ENCODE peak calls at places on chromosomes 5 and 9, in four cellular contexts. J is HEK293T, S is astrocyte of the spinal cord, X is SW480. T is an unnamed sample.

GRCh38 chr9:125146247-125146646 is 2.9 kb upstream of the SCAI start:
- DNase-seq in J (no peak), S (peak; percentile 79), X (no peak), T (no peak)

GRCh38 chr9:72855890-72856523 is 96.8 kb downstream of the ALDH1A1 start:
- DNase-seq in J (no peak), S (no peak), X (no peak), T (no peak)

GRCh38 chr9:109560470-109561132 is 62.5 kb upstream of the PTPN3 start:
- DNase-seq in J (peak; percentile 51), S (no peak), X (no peak), T (no peak)

GRCh38 chr9:1726993-1727759 is 288.0 kb upstream of the SMARCA2 start:
- DNase-seq in J (peak; percentile 6), S (no peak), X (peak; percentile 10), T (no peak)

GRCh38 chr9:101707708-101708107 is 30.7 kb downstream of the GRIN3A start:
- DNase-seq in J (no peak), S (peak; percentile 1), X (no peak), T (no peak)

GRCh38 chr9:109317311-109317978 is 3.4 kb downstream of the EPB41L4B start:
- DNase-seq in J (no peak), S (no peak), X (no peak), T (peak; percentile 54)

GRCh38 chr5:141692919-141693848 is 11.2 kb upstream of the ARAP3 start:
- DNase-seq in J (no peak), S (peak; percentile 24), X (peak; percentile 84), T (peak; percentile 21)

GRCh38 chr5:10629661-10630060 is 65.8 kb downstream of the ANKRD33B start:
- DNase-seq in J (no peak), S (no peak), X (no peak), T (no peak)

GRCh38 chr9:87119328-87119881 is 172.1 kb upstream of the GAS1 start:
- DNase-seq in J (no peak), S (peak; percentile 83), X (no peak), T (no peak)

GRCh38 chr5:124907098-124907644 is 160.7 kb upstream of the ZNF608 start:
- DNase-seq in J (no peak), S (no peak), X (no peak), T (no peak)

GRCh38 chr9:13023498-13023897 is 248.7 kb downstream of the LURAP1L start:
- DNase-seq in J (no peak), S (peak; percentile 67), X (peak; percentile 10), T (no peak)

GRCh38 chr5:176716320-176716719 is 69.0 kb downstream of the TSPAN17 start:
- DNase-seq in J (no peak), S (peak; percentile 45), X (peak; percentile 49), T (no peak)

GRCh38 chr5:173140769-173141168 is 3.6 kb upstream of the BNIP1 start:
- DNase-seq in J (no peak), S (no peak), X (no peak), T (no peak)

GRCh38 chr5:168795943-168796342 is 216.8 kb upstream of the PANK3 start:
- DNase-seq in J (no peak), S (no peak), X (no peak), T (no peak)

GRCh38 chr9:121634800-121635261 is 16.6 kb upstream of the DAB2IP start:
- DNase-seq in J (peak; percentile 60), S (no peak), X (no peak), T (no peak)

GRCh38 chr9:27369591-27369990 is 72.6 kb upstream of the EQTN start:
- DNase-seq in J (no peak), S (no peak), X (no peak), T (no peak)

GRCh38 chr5:73558950-73559349 is 6.5 kb downstream of the ANKRA2 start:
- DNase-seq in J (no peak), S (no peak), X (no peak), T (no peak)

GRCh38 chr9:98021306-98022040 is 35.1 kb upstream of the NANS start:
- DNase-seq in J (no peak), S (no peak), X (no peak), T (no peak)

GRCh38 chr9:134374301-134375010 is 48.2 kb downstream of the RXRA start:
- DNase-seq in J (no peak), S (no peak), X (no peak), T (no peak)

GRCh38 chr9:1460143-1460769 is 410.1 kb downstream of the DMRT2 start:
- DNase-seq in J (peak; percentile 14), S (no peak), X (peak; percentile 30), T (no peak)

GRCh38 chr5:1437452-1437851 is 7.8 kb downstream of the SLC6A3 start:
- DNase-seq in J (peak; percentile 24), S (no peak), X (peak; percentile 84), T (peak; percentile 86)

GRCh38 chr5:168755548-168756093 is 176.5 kb upstream of the PANK3 start:
- DNase-seq in J (no peak), S (no peak), X (no peak), T (no peak)

GRCh38 chr5:149549461-149550266 is 1.6 kb downstream of the CSNK1A1 start:
- DNase-seq in J (peak; percentile 39), S (peak; percentile 61), X (peak; percentile 72), T (peak; percentile 60)

GRCh38 chr5:54804086-54804485 is 181.3 kb downstream of the ESM1 start:
- DNase-seq in J (no peak), S (no peak), X (no peak), T (no peak)

GRCh38 chr5:158700997-158701391 is 398.7 kb downstream of the EBF1 start:
- DNase-seq in J (no peak), S (no peak), X (no peak), T (no peak)

GRCh38 chr5:24161559-24161958 is 483.2 kb downstream of the CDH10 start:
- DNase-seq in J (no peak), S (no peak), X (no peak), T (no peak)

GRCh38 chr9:88280816-88281382 is 107.3 kb upstream of the SPIN1 start:
- DNase-seq in J (no peak), S (peak; percentile 67), X (peak; percentile 81), T (no peak)

GRCh38 chr5:67315082-67315801 is 118.6 kb upstream of the CD180 start:
- DNase-seq in J (no peak), S (peak; percentile 74), X (no peak), T (no peak)

GRCh38 chr9:70540016-70540415 is 125.6 kb upstream of the KLF9 start:
- DNase-seq in J (no peak), S (no peak), X (no peak), T (no peak)

GRCh38 chr5:38535845-38536244 is 20.6 kb downstream of the LIFR start:
- DNase-seq in J (no peak), S (no peak), X (no peak), T (no peak)

GRCh38 chr9:121637441-121638222 is 13.8 kb upstream of the DAB2IP start:
- DNase-seq in J (no peak), S (peak; percentile 17), X (peak; percentile 40), T (peak; percentile 52)

GRCh38 chr5:150286820-150287219 is 2.8 kb downstream of the CAMK2A start:
- DNase-seq in J (peak; percentile 66), S (no peak), X (peak; percentile 72), T (peak; percentile 7)

GRCh38 chr9:764105-764524 is 77.4 kb upstream of the DMRT1 start:
- DNase-seq in J (peak; percentile 23), S (peak; percentile 48), X (peak; percentile 73), T (peak; percentile 79)

GRCh38 chr5:127833999-127834953 is 131.1 kb downstream of the CCDC192 start:
- DNase-seq in J (no peak), S (no peak), X (peak; percentile 23), T (no peak)

GRCh38 chr9:27430754-27431540 is 93.1 kb upstream of the IFNK start:
- DNase-seq in J (no peak), S (no peak), X (no peak), T (no peak)

GRCh38 chr5:32645246-32645645 is 59.9 kb downstream of the SUB1 start:
- DNase-seq in J (no peak), S (no peak), X (no peak), T (no peak)

GRCh38 chr5:11048760-11049159 is 287.7 kb upstream of the DAP start:
- DNase-seq in J (no peak), S (no peak), X (peak; percentile 14), T (no peak)

GRCh38 chr5:137566780-137567179 is 67.7 kb upstream of the SPOCK1 start:
- DNase-seq in J (no peak), S (no peak), X (no peak), T (no peak)

GRCh38 chr5:28542968-28543367 is 1504.6 kb upstream of the CDH9 start:
- DNase-seq in J (no peak), S (peak; percentile 96), X (no peak), T (no peak)